ENCODE peak calls at places on chromosome 6, in six cellular contexts. H is NCI-H1436 treated with DMSO at 0.1 percent for 48 hours, B is ELR, A is fibroblast of lung, Q is IMR-90, D is Caki2. Z is an unnamed sample.

GRCh38 chr6:1216488-1216974 is 95.4 kb upstream of the FOXQ1 start:
- DNase-seq in H (no peak), D (no peak), B (no peak), Q (no peak), A (no peak), Z (no peak)

GRCh38 chr6:70879496-70879895 is 77.4 kb downstream of the B3GAT2 start:
- DNase-seq in Q (no peak), B (no peak), A (no peak), D (no peak), H (no peak), Z (no peak)

GRCh38 chr6:167970236-167970635 is 27.2 kb upstream of the KIF25 start:
- DNase-seq in A (no peak), Q (no peak), B (no peak), D (no peak), H (no peak), Z (no peak)

GRCh38 chr6:2578729-2579128 is 172.0 kb downstream of the MYLK4 start:
- DNase-seq in Q (peak), B (peak), A (peak), D (no peak), H (no peak), Z (peak)

GRCh38 chr6:40732878-40733277 is 145.7 kb upstream of the LRFN2 start:
- DNase-seq in B (no peak), H (no peak), D (no peak), Q (no peak), A (no peak), Z (no peak)

GRCh38 chr6:128711149-128711548 is 171.8 kb upstream of the LAMA2 start:
- DNase-seq in H (no peak), D (no peak), B (no peak), A (no peak), Q (no peak), Z (no peak)

GRCh38 chr6:43992126-43992663 is 135.1 kb downstream of the MRPL14 start:
- DNase-seq in H (no peak), A (no peak), B (no peak), Q (no peak), D (no peak), Z (no peak)

GRCh38 chr6:152099816-152100618 is 292.5 kb downstream of the ESR1 start:
- DNase-seq in B (peak), D (no peak), H (no peak), A (peak), Q (peak), Z (peak)

GRCh38 chr6:356828-357251 is 34.7 kb upstream of the IRF4 start:
- DNase-seq in Q (no peak), H (no peak), B (no peak), D (no peak), A (no peak), Z (no peak)

GRCh38 chr6:37600287-37600916 is 97.3 kb downstream of the MDGA1 start:
- DNase-seq in D (no peak), Q (no peak), A (no peak), B (no peak), H (peak), Z (no peak)

Z was measured in cardiac fibroblast.